ENCODE peak calls at places on chromosomes 6 and 20, in five cellular contexts. E is activated CD4-positive, alpha-beta T cell treated with anti-CD3 and anti-CD28 coated beads for 36 hours; J is SK-N-SH treated with all-trans-retinoic acid at 6 μM for 48 hours; T is esophagus mucosa; V is Panc1. D is an unnamed sample.

GRCh38 chr20:7171911-7172310 is 404.4 kb downstream of the BMP2 start:
- ATAC-seq in E (no peak), J (no peak), T (no peak), V (no peak), D (no peak)

GRCh38 chr20:59673288-59673997 is 69.1 kb downstream of the PHACTR3 start:
- ATAC-seq in E (no peak), J (no peak), T (no peak), V (no peak), D (no peak)

GRCh38 chr6:100451577-100451976 is 13.1 kb downstream of the SIM1 start:
- ATAC-seq in E (no peak), J (no peak), T (no peak), V (no peak), D (no peak)

GRCh38 chr20:21175433-21175832 is 49.6 kb downstream of the KIZ start:
- ATAC-seq in E (peak; percentile 30), J (no peak), T (no peak), V (no peak), D (no peak)

GRCh38 chr6:31055401-31055800 is 45.1 kb downstream of the MUC22 start:
- ATAC-seq in E (no peak), J (no peak), T (peak; percentile 92), V (no peak), D (no peak)

GRCh38 chr6:10837692-10837996 is 695 bp downstream of the MAK start:
- ATAC-seq in E (no peak), J (peak; percentile 28), T (no peak), V (peak; percentile 55), D (no peak)

GRCh38 chr6:149823013-149823412 is 41.1 kb downstream of the LRP11 start:
- ATAC-seq in E (no peak), J (no peak), T (no peak), V (no peak), D (no peak)

GRCh38 chr6:78824045-78824444 is 43.3 kb upstream of the IRAK1BP1 start:
- ATAC-seq in E (no peak), J (no peak), T (no peak), V (no peak), D (no peak)

GRCh38 chr6:82033631-82034211 is 213.8 kb downstream of the IBTK start:
- ATAC-seq in E (no peak), J (peak; percentile 64), T (no peak), V (no peak), D (no peak)

GRCh38 chr6:90217621-90218496 is 78.8 kb downstream of the BACH2 start:
- ATAC-seq in E (peak; percentile 7), J (peak; percentile 89), T (peak; percentile 72), V (peak; percentile 79), D (peak; percentile 5)

GRCh38 chr6:65633516-65633915 is 73.5 kb downstream of the EYS start:
- ATAC-seq in E (no peak), J (no peak), T (no peak), V (no peak), D (no peak)

GRCh38 chr6:116384727-116385461 is 14.1 kb downstream of the DSE start:
- ATAC-seq in E (no peak), J (no peak), T (no peak), V (no peak), D (no peak)

GRCh38 chr6:116536216-116536621 is 9.3 kb downstream of the TRAPPC3L start:
- ATAC-seq in E (peak; percentile 75), J (peak; percentile 84), T (peak; percentile 65), V (no peak), D (no peak)

GRCh38 chr20:12152996-12153395 is 235.3 kb downstream of the BTBD3 start:
- ATAC-seq in E (no peak), J (no peak), T (peak; percentile 62), V (no peak), D (no peak)

GRCh38 chr6:20319520-20320357 is 81.9 kb upstream of the E2F3 start:
- ATAC-seq in E (peak; percentile 96), J (no peak), T (peak; percentile 79), V (no peak), D (peak; percentile 97)

GRCh38 chr20:32971703-32972161 is 32.5 kb downstream of the SUN5 start:
- ATAC-seq in E (peak; percentile 17), J (no peak), T (no peak), V (no peak), D (no peak)

GRCh38 chr20:45077559-45077958 is 23.4 kb downstream of the KCNS1 start:
- ATAC-seq in E (no peak), J (no peak), T (no peak), V (no peak), D (no peak)

D was measured in activated CD4-positive, CD25-positive, alpha-beta regulatory T cell treated with anti-CD3 and anti-CD28 coated beads, Interleukin-2, amount 50 U/mL, for 24 hours.